ENCODE peak calls at places on chromosomes 11 and 22, in six cellular contexts. M is CD8-positive, alpha-beta memory T cell; R is left ventricle myocardium inferior; Q is Peyer's patch; J is GM23248; N is breast epithelium. F is an unnamed sample.

GRCh38 chr11:62694455-62695167 is 5.3 kb upstream of the LRRN4CL start:
- DNase-seq in R (peak; percentile 70), M (peak; percentile 72), N (peak; percentile 66), Q (peak; percentile 76), J (peak; percentile 89), F (peak; percentile 75)

GRCh38 chr22:41822289-41823057 is 10.4 kb upstream of the SREBF2 start:
- DNase-seq in R (no peak), M (peak; percentile 71), Q (no peak), N (no peak), J (peak; percentile 80), F (no peak)

GRCh38 chr11:18692941-18693760 is 5.4 kb upstream of the TMEM86A start:
- DNase-seq in J (no peak), N (peak; percentile 41), M (no peak), R (no peak), Q (no peak), F (no peak)

GRCh38 chr11:130448416-130449068 is at the start of gene ADAMTS15:
- DNase-seq in N (peak; percentile 83), R (peak; percentile 91), J (peak; percentile 83), M (no peak), Q (peak; percentile 80), F (peak; percentile 97)

GRCh38 chr11:68992743-68993255 is 12.0 kb upstream of the MRGPRD start:
- DNase-seq in M (no peak), Q (no peak), J (no peak), R (no peak), N (peak; percentile 17), F (no peak)

GRCh38 chr22:20536590-20537324 is 29.3 kb downstream of the MED15 start:
- DNase-seq in Q (no peak), N (no peak), J (no peak), M (no peak), R (peak; percentile 61), F (no peak)

GRCh38 chr11:104328514-104328912 is 164.6 kb upstream of the PDGFD start:
- DNase-seq in Q (no peak), J (no peak), M (no peak), N (no peak), R (no peak), F (no peak)

GRCh38 chr11:1395773-1396374 is 6.1 kb downstream of the BRSK2 start:
- DNase-seq in J (no peak), R (no peak), Q (no peak), N (no peak), M (no peak), F (no peak)

GRCh38 chr11:7949934-7950333 is 8.4 kb upstream of the OR10A3 start:
- DNase-seq in R (no peak), J (no peak), Q (no peak), M (no peak), N (no peak), F (no peak)

GRCh38 chr22:27986459-27986858 is 67.4 kb upstream of the PITPNB start:
- DNase-seq in J (no peak), N (no peak), Q (no peak), R (no peak), M (no peak), F (no peak)

GRCh38 chr11:450809-451451 is 851 bp downstream of the PTDSS2 start:
- DNase-seq in Q (peak; percentile 86), M (peak; percentile 85), R (peak; percentile 47), N (peak; percentile 68), J (peak; percentile 85), F (peak; percentile 82)

GRCh38 chr22:22026157-22026831 is 43.7 kb upstream of the TOP3B start:
- DNase-seq in Q (no peak), N (no peak), M (no peak), J (no peak), R (no peak), F (no peak)

GRCh38 chr11:995058-995751 is 41.3 kb downstream of the MUC6 start:
- DNase-seq in N (no peak), R (no peak), M (no peak), J (peak; percentile 23), Q (no peak), F (no peak)

DNA sequence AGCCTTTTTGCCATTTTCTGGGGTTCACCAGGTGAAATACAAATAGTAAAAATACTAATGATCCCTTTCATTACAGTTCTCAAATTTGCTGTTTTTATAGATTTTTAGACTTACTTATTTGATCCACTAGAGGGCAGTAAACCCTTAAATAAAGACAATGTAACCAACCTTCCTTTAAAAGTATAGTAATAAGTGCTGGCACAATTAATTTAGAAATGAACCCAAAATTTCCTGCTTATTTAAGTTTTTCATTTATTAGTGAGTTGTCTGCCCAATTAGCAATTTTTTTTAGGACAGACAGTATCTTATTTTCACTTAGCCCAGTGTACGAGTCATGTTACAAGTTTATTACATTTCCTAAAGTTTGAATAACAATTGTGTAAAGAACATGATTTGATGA is 4.7 kb downstream of the DDIAS start:
- DNase-seq in J (peak; percentile 80), R (no peak), M (peak; percentile 48), N (no peak), Q (no peak), F (no peak)
- H3K4me1 ChIP-seq in J (peaks cover 10% of the 10 kb centered on the region), R (peaks cover 7% of the 10 kb centered on the region), M (peaks cover 15% of the 10 kb centered on the region), N (no peaks in the 10 kb centered on the region), Q (no peaks in the 10 kb centered on the region), F (no peaks in the 10 kb centered on the region)

GRCh38 chr11:42239102-42239501 is 779.6 kb upstream of the LRRC4C start:
- DNase-seq in N (no peak), J (peak; percentile 17), Q (no peak), M (no peak), R (no peak), F (no peak)

GRCh38 chr11:42249401-42249800 is 789.9 kb upstream of the LRRC4C start:
- DNase-seq in R (no peak), M (no peak), J (no peak), Q (no peak), N (no peak), F (no peak)

GRCh38 chr11:42249956-42250355 is 790.5 kb upstream of the LRRC4C start:
- DNase-seq in Q (no peak), J (no peak), R (no peak), N (no peak), M (no peak), F (no peak)

GRCh38 chr11:42243370-42243769 is 783.9 kb upstream of the LRRC4C start:
- DNase-seq in M (no peak), N (no peak), R (no peak), Q (no peak), J (no peak), F (no peak)

GRCh38 chr11:42244376-42244775 is 784.9 kb upstream of the LRRC4C start:
- DNase-seq in N (no peak), M (no peak), J (no peak), Q (no peak), R (no peak), F (no peak)
- H3K9me3 ChIP-seq in N (no peaks in the 10 kb centered on the region), M (no peaks in the 10 kb centered on the region), J (no peaks in the 10 kb centered on the region), Q (no peaks in the 10 kb centered on the region), R (no peaks in the 10 kb centered on the region), F (no peaks in the 10 kb centered on the region)

DNA sequence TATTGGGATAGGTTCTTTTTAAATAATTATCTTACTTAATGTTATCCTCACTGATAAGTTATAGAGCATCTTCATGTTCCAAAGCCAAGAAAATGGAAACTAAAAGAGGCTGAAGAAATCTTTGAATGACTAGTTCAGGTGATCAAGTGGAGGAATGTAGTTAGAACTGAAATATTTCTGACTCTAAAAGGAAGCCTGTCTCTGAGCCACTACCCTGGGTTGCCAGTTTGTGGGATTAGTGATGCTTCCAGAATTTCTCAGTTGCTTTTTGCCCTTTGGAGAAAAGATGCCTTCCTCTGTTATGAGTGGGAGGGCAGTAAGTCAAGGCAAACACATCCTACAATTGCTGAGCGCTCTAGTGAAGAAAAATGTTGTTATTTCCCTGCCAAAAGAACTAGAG is 319.2 kb downstream of the DDX10 start:
- DNase-seq in M (no peak), Q (no peak), N (no peak), R (no peak), J (peak; percentile 19), F (no peak)
- H3K27ac ChIP-seq in M (no peak overlapping the region), Q (no peak overlapping the region), N (no peak overlapping the region), R (no peak overlapping the region), J (peak overlapping the region; percentile 56), F (no peak overlapping the region)

GRCh38 chr22:33575041-33575440 is 345.2 kb downstream of the LARGE1 start:
- DNase-seq in M (no peak), Q (no peak), N (no peak), R (no peak), J (no peak), F (no peak)
- H3K4me1 ChIP-seq in M (no peaks in the 10 kb centered on the region), Q (no peaks in the 10 kb centered on the region), N (no peaks in the 10 kb centered on the region), R (peaks cover 45% of the 10 kb centered on the region), J (no peaks in the 10 kb centered on the region), F (no peaks in the 10 kb centered on the region)

GRCh38 chr11:58801302-58801701 is 43.2 kb downstream of the GLYATL2 start:
- DNase-seq in J (no peak), M (no peak), Q (no peak), N (no peak), R (no peak), F (no peak)
- H3K9me3 ChIP-seq in J (no peaks in the 10 kb centered on the region), M (no peaks in the 10 kb centered on the region), Q (no peaks in the 10 kb centered on the region), N (no peaks in the 10 kb centered on the region), R (peaks cover 12% of the 10 kb centered on the region), F (no peaks in the 10 kb centered on the region)

GRCh38 chr22:49944399-49944891 is 16.1 kb upstream of the PIM3 start:
- DNase-seq in M (no peak), R (no peak), N (no peak), J (no peak), Q (no peak), F (no peak)
- H3K27ac ChIP-seq in M (no peak overlapping the region), R (no peak overlapping the region), N (peak overlapping the region; percentile 17), J (no peak overlapping the region), Q (no peak overlapping the region), F (no peak overlapping the region)

DNA sequence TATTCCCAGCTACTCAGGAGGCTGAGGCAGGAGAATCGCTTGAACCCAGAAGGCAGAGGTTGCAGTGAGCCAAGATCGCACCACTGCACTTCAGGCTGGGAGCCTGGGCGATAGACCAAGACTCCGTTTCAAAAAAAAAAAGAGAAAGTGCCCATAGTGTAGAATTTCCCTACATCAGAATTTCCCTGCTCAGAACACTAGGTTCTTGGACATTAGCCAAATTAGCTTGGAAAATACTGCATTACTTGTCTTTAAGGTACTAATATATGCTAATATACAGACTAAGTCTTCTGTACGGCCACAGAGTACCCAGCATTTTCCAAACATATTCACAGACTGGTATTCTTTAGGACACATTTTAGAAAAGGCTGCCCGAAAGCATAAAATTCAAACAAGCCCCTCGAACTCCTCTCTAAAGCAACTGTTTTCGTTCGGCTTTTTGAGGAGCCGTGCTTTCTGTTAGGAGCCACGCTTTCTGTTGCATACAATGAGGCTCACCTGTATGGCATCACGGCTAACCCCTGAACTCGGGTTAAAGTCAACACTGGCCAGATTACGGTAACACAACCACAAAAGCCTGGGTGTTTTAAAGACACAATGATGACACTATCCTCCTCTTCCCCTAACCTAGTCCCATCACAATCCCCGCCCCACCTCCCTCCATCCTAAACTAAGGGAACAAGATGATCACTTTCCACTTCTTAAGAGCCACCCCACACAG is 18.4 kb downstream of the TNKS1BP1 start:
- DNase-seq in M (no peak), J (peak; percentile 46), Q (no peak), N (no peak), R (no peak), F (no peak)
- H3K4me1 ChIP-seq in M (no peaks in the 10 kb centered on the region), J (peaks cover 49% of the 10 kb centered on the region), Q (peaks cover 4% of the 10 kb centered on the region), N (peaks cover 30% of the 10 kb centered on the region), R (peaks cover 80% of the 10 kb centered on the region), F (peaks cover 71% of the 10 kb centered on the region)

GRCh38 chr11:106520146-106520912 is 442.9 kb downstream of the AASDHPPT start:
- DNase-seq in R (no peak), N (no peak), M (no peak), Q (no peak), J (no peak), F (no peak)
- H3K9me3 ChIP-seq in R (no peaks in the 10 kb centered on the region), N (no peaks in the 10 kb centered on the region), M (no peaks in the 10 kb centered on the region), Q (no peaks in the 10 kb centered on the region), J (no peaks in the 10 kb centered on the region), F (no peaks in the 10 kb centered on the region)

GRCh38 chr22:38235240-38235850 is 33.6 kb downstream of the MAFF start:
- DNase-seq in R (no peak), N (no peak), J (peak; percentile 60), M (no peak), Q (no peak), F (no peak)
- H3K27ac ChIP-seq in R (no peak overlapping the region), N (peak overlapping the region; percentile 80), J (peak overlapping the region; percentile 51), M (no peak overlapping the region), Q (no peak overlapping the region), F (no peak overlapping the region)